ENCODE peak calls at places on chromosomes 6 and 20, in six cellular contexts. One of them, this sample, is unnamed.

GRCh38 chr6:169253341-169253740 is 305 bp downstream of the THBS2 start:
- DNase-seq in breast epithelium: no peak
- DNase-seq in esophagus muscularis mucosa: no peak
- DNase-seq in endothelial cell of umbilical vein: no peak
- DNase-seq in sigmoid colon: no peak
- DNase-seq in prostate gland: no peak
- DNase-seq in this sample: no peak

GRCh38 chr6:7241709-7242645 is 71.0 kb downstream of the SSR1 start:
- DNase-seq in breast epithelium: no peak
- DNase-seq in esophagus muscularis mucosa: no peak
- DNase-seq in endothelial cell of umbilical vein: no peak
- DNase-seq in sigmoid colon: no peak
- DNase-seq in prostate gland: no peak
- DNase-seq in this sample: peak

GRCh38 chr20:51470907-51471411 is 71.6 kb downstream of the NFATC2 start:
- DNase-seq in breast epithelium: no peak
- DNase-seq in esophagus muscularis mucosa: no peak
- DNase-seq in endothelial cell of umbilical vein: no peak
- DNase-seq in sigmoid colon: no peak
- DNase-seq in prostate gland: no peak
- DNase-seq in this sample: no peak

GRCh38 chr6:39778581-39779270 is 13.4 kb upstream of the DAAM2 start:
- DNase-seq in breast epithelium: no peak
- DNase-seq in esophagus muscularis mucosa: no peak
- DNase-seq in endothelial cell of umbilical vein: no peak
- DNase-seq in sigmoid colon: no peak
- DNase-seq in prostate gland: no peak
- DNase-seq in this sample: no peak

GRCh38 chr6:106974999-106975698 is 620 bp upstream of the CD24 start:
- DNase-seq in breast epithelium: peak
- DNase-seq in esophagus muscularis mucosa: no peak
- DNase-seq in endothelial cell of umbilical vein: no peak
- DNase-seq in sigmoid colon: no peak
- DNase-seq in prostate gland: peak
- DNase-seq in this sample: peak

GRCh38 chr6:157710604-157711003 is 112.4 kb upstream of the SNX9 start:
- DNase-seq in breast epithelium: no peak
- DNase-seq in esophagus muscularis mucosa: no peak
- DNase-seq in endothelial cell of umbilical vein: no peak
- DNase-seq in sigmoid colon: no peak
- DNase-seq in prostate gland: no peak
- DNase-seq in this sample: no peak

GRCh38 chr20:54633374-54633773 is 158.0 kb downstream of the DOK5 start:
- DNase-seq in breast epithelium: no peak
- DNase-seq in esophagus muscularis mucosa: no peak
- DNase-seq in endothelial cell of umbilical vein: no peak
- DNase-seq in sigmoid colon: no peak
- DNase-seq in prostate gland: no peak
- DNase-seq in this sample: no peak

GRCh38 chr6:48817714-48818113 is 645.3 kb downstream of the MMUT start:
- DNase-seq in breast epithelium: no peak
- DNase-seq in esophagus muscularis mucosa: no peak
- DNase-seq in endothelial cell of umbilical vein: no peak
- DNase-seq in sigmoid colon: no peak
- DNase-seq in prostate gland: no peak
- DNase-seq in this sample: no peak

GRCh38 chr20:23267909-23268308 is 82.7 kb upstream of the NXT1 start:
- DNase-seq in breast epithelium: no peak
- DNase-seq in esophagus muscularis mucosa: no peak
- DNase-seq in endothelial cell of umbilical vein: no peak
- DNase-seq in sigmoid colon: no peak
- DNase-seq in prostate gland: no peak
- DNase-seq in this sample: no peak

GRCh38 chr20:10449270-10449669 is 14.2 kb downstream of the SLX4IP start:
- DNase-seq in breast epithelium: no peak
- DNase-seq in esophagus muscularis mucosa: no peak
- DNase-seq in endothelial cell of umbilical vein: no peak
- DNase-seq in sigmoid colon: no peak
- DNase-seq in prostate gland: no peak
- DNase-seq in this sample: no peak

GRCh38 chr6:30396833-30397479 is 52.0 kb downstream of the RPP21 start:
- DNase-seq in breast epithelium: peak
- DNase-seq in esophagus muscularis mucosa: peak
- DNase-seq in endothelial cell of umbilical vein: peak
- DNase-seq in sigmoid colon: peak
- DNase-seq in prostate gland: peak
- DNase-seq in this sample: peak

GRCh38 chr20:25233016-25233772 is 14.7 kb upstream of the PYGB start:
- DNase-seq in breast epithelium: peak
- DNase-seq in esophagus muscularis mucosa: no peak
- DNase-seq in endothelial cell of umbilical vein: peak
- DNase-seq in sigmoid colon: peak
- DNase-seq in prostate gland: peak
- DNase-seq in this sample: peak

GRCh38 chr6:7418238-7418905 is 28.8 kb downstream of the RIOK1 start:
- DNase-seq in breast epithelium: peak
- DNase-seq in esophagus muscularis mucosa: no peak
- DNase-seq in endothelial cell of umbilical vein: no peak
- DNase-seq in sigmoid colon: no peak
- DNase-seq in prostate gland: peak
- DNase-seq in this sample: no peak

GRCh38 chr6:90435207-90435899 is 138.7 kb upstream of the BACH2 start:
- DNase-seq in breast epithelium: no peak
- DNase-seq in esophagus muscularis mucosa: no peak
- DNase-seq in endothelial cell of umbilical vein: no peak
- DNase-seq in sigmoid colon: no peak
- DNase-seq in prostate gland: no peak
- DNase-seq in this sample: no peak

GRCh38 chr6:28212510-28213212 is 12.4 kb upstream of the ZSCAN9 start:
- DNase-seq in breast epithelium: no peak
- DNase-seq in esophagus muscularis mucosa: no peak
- DNase-seq in endothelial cell of umbilical vein: peak
- DNase-seq in sigmoid colon: no peak
- DNase-seq in prostate gland: no peak
- DNase-seq in this sample: no peak

GRCh38 chr20:10309326-10309725 is 90.7 kb downstream of the SNAP25 start:
- DNase-seq in breast epithelium: no peak
- DNase-seq in esophagus muscularis mucosa: no peak
- DNase-seq in endothelial cell of umbilical vein: peak
- DNase-seq in sigmoid colon: no peak
- DNase-seq in prostate gland: no peak
- DNase-seq in this sample: no peak

GRCh38 chr6:124962617-124963415 is 579 bp downstream of the RNF217 start:
- DNase-seq in breast epithelium: no peak
- DNase-seq in esophagus muscularis mucosa: no peak
- DNase-seq in endothelial cell of umbilical vein: peak
- DNase-seq in sigmoid colon: peak
- DNase-seq in prostate gland: peak
- DNase-seq in this sample: peak

GRCh38 chr6:130245267-130245666 is 22.5 kb upstream of the SAMD3 start:
- DNase-seq in breast epithelium: no peak
- DNase-seq in esophagus muscularis mucosa: no peak
- DNase-seq in endothelial cell of umbilical vein: no peak
- DNase-seq in sigmoid colon: no peak
- DNase-seq in prostate gland: no peak
- DNase-seq in this sample: no peak

GRCh38 chr20:8756410-8756809 is 312.5 kb upstream of the PLCB4 start:
- DNase-seq in breast epithelium: no peak
- DNase-seq in esophagus muscularis mucosa: no peak
- DNase-seq in endothelial cell of umbilical vein: peak
- DNase-seq in sigmoid colon: peak
- DNase-seq in prostate gland: no peak
- DNase-seq in this sample: no peak

GRCh38 chr20:34874094-34874654 is 1.5 kb upstream of the GGT7 start:
- DNase-seq in breast epithelium: peak
- DNase-seq in esophagus muscularis mucosa: peak
- DNase-seq in endothelial cell of umbilical vein: peak
- DNase-seq in sigmoid colon: peak
- DNase-seq in prostate gland: peak
- DNase-seq in this sample: peak

GRCh38 chr6:75205776-75206334 is at the start of gene COL12A1:
- DNase-seq in breast epithelium: peak
- DNase-seq in esophagus muscularis mucosa: peak
- DNase-seq in endothelial cell of umbilical vein: peak
- DNase-seq in sigmoid colon: peak
- DNase-seq in prostate gland: peak
- DNase-seq in this sample: peak

GRCh38 chr20:37346526-37347346 is 796 bp downstream of the SRC start:
- DNase-seq in breast epithelium: no peak
- DNase-seq in esophagus muscularis mucosa: no peak
- DNase-seq in endothelial cell of umbilical vein: no peak
- DNase-seq in sigmoid colon: peak
- DNase-seq in prostate gland: no peak
- DNase-seq in this sample: no peak

GRCh38 chr20:37348643-37349516 is 2.9 kb downstream of the SRC start:
- DNase-seq in breast epithelium: no peak
- DNase-seq in esophagus muscularis mucosa: no peak
- DNase-seq in endothelial cell of umbilical vein: no peak
- DNase-seq in sigmoid colon: peak
- DNase-seq in prostate gland: no peak
- DNase-seq in this sample: no peak

GRCh38 chr20:37346232-37346525 is 239 bp downstream of the SRC start:
- DNase-seq in breast epithelium: no peak
- DNase-seq in esophagus muscularis mucosa: no peak
- DNase-seq in endothelial cell of umbilical vein: no peak
- DNase-seq in sigmoid colon: no peak
- DNase-seq in prostate gland: no peak
- DNase-seq in this sample: no peak

GRCh38 chr20:37347891-37348642 is 2.1 kb downstream of the SRC start:
- DNase-seq in breast epithelium: no peak
- DNase-seq in esophagus muscularis mucosa: no peak
- DNase-seq in endothelial cell of umbilical vein: no peak
- DNase-seq in sigmoid colon: peak
- DNase-seq in prostate gland: no peak
- DNase-seq in this sample: no peak

DNA sequence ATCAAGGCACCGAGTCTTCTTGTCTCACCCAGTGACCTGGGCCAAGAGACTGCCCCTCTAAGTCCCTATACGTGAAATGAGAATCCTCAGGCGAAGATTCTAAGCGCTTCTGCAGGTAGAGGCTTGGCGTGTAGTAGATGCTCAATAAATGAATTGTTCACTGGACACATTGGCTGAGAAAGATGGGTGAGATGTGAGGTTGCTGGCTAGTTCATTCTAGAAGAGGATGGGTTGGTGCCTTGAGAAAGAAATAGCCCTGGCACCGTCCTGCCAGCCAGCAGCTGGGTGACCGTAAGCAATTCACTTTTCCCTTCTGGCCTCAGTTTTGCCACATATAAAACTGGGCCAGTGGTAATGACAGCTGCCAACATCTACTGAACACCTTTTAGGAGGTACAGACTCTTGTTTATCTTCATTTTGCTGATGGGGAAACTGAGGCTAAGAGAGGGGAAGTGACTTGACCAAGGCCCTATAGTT is 1.4 kb downstream of the SRC start:
- DNase-seq in breast epithelium: no peak
- DNase-seq in esophagus muscularis mucosa: no peak
- DNase-seq in endothelial cell of umbilical vein: no peak
- DNase-seq in sigmoid colon: peak
- DNase-seq in prostate gland: no peak
- DNase-seq in this sample: no peak
- H3K4me3 ChIP-seq in breast epithelium: peak
- H3K4me3 ChIP-seq in esophagus muscularis mucosa: peak
- H3K4me3 ChIP-seq in endothelial cell of umbilical vein: no peak
- H3K4me3 ChIP-seq in sigmoid colon: peak
- H3K4me3 ChIP-seq in prostate gland: no peak
- H3K4me3 ChIP-seq in this sample: peak

DNA sequence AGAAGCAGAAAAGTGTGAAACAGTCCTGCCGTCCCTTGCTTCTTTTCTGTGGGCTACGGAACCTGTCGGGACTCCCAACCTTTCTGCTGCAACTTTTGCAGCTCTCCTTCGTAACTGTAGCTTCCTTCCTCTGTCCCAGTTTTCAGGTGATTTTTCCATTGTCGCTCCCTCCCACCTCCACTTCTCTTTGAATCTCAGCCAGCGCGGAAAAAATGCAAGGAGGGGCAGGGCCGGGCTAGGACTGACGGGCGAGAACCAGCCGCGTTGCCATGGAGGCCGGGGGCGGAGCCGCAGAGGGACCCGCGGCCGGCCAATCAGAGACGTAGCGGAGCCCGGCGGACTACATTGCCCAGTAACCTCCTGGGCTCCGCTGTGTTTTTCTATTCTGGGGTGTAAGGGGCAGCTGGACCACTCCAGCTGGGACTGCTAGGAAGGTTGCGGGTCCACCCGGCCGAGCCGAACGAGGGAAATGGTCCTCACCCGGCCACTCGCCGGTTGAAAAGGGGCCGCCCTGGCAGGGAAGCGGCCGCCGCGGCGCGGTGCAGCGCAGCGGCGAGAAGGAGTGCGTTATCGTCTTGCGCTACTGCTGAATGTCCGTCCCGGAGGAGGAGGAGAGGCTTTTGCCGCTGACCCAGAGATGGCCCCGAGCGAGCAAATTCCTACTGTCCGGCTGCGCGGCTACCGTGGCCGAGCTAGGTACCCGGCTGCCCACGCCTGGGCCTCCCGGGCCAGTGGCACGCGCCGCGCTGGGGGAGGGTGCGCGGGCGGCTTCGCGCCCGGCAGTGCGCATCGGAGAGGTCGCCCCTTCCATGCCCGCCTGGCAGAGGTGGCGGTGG is at the start of the genes CYP39A1 and SLC25A27:
- DNase-seq in breast epithelium: peak
- DNase-seq in esophagus muscularis mucosa: peak
- DNase-seq in endothelial cell of umbilical vein: peak
- DNase-seq in sigmoid colon: peak
- DNase-seq in prostate gland: peak
- DNase-seq in this sample: peak
- TF ChIP-seq POLR2A in breast epithelium: peak
- TF ChIP-seq POLR2A in esophagus muscularis mucosa: no peak
- TF ChIP-seq POLR2A in endothelial cell of umbilical vein: no peak
- TF ChIP-seq POLR2A in sigmoid colon: peak
- TF ChIP-seq POLR2A in prostate gland: peak
- TF ChIP-seq POLR2A in this sample: no peak

GRCh38 chr6:152309648-152310047 is 327.5 kb downstream of the SYNE1 start:
- DNase-seq in breast epithelium: no peak
- DNase-seq in esophagus muscularis mucosa: no peak
- DNase-seq in endothelial cell of umbilical vein: no peak
- DNase-seq in sigmoid colon: no peak
- DNase-seq in prostate gland: no peak
- DNase-seq in this sample: peak
- TF ChIP-seq POLR2AphosphoS5 in breast epithelium: no peak
- TF ChIP-seq POLR2AphosphoS5 in esophagus muscularis mucosa: no peak
- TF ChIP-seq POLR2AphosphoS5 in endothelial cell of umbilical vein: no peak
- TF ChIP-seq POLR2AphosphoS5 in sigmoid colon: no peak
- TF ChIP-seq POLR2AphosphoS5 in prostate gland: no peak
- TF ChIP-seq POLR2AphosphoS5 in this sample: no peak

DNA sequence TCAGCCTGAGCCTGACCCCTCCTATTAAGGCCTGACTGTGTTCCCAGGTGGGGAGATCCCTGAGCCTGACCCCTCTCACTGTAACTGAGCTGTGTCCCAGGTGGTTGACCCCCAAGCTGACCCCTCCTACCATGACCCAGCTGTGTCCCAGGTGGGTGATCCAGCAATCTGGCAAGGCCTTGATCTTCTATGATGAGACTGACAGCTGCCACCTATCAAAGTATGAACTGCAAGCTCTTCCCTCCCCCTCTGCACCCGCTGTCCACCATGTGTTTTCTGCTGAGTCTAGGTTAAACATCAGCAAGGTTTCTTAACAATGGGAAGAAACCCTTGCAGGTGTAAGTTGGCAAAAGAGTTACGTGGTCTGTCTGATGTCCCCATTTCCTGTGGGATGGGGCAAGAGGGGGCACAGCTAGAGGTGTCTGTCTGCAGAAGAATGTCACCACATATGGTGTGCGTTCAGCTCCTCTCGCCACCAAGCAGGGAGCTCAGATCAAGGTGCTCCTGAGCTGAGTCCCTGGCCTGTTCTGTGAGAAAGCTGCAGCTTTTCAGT is 5.9 kb downstream of the PXDC1 start:
- DNase-seq in breast epithelium: no peak
- DNase-seq in esophagus muscularis mucosa: no peak
- DNase-seq in endothelial cell of umbilical vein: no peak
- DNase-seq in sigmoid colon: no peak
- DNase-seq in prostate gland: no peak
- DNase-seq in this sample: no peak
- H3K4me3 ChIP-seq in breast epithelium: no peak
- H3K4me3 ChIP-seq in esophagus muscularis mucosa: no peak
- H3K4me3 ChIP-seq in endothelial cell of umbilical vein: no peak
- H3K4me3 ChIP-seq in sigmoid colon: no peak
- H3K4me3 ChIP-seq in prostate gland: no peak
- H3K4me3 ChIP-seq in this sample: no peak